ENCODE peak calls at places on chromosomes 7 and 10, in six cellular contexts. H, E, Y, Z, G and B are unnamed samples.

GRCh38 chr10:29730461-29730860 is 95.7 kb upstream of the SVIL start:
- DNase-seq in Z (no peak), H (peak), E (no peak), Y (no peak), G (no peak), B (no peak)

GRCh38 chr10:34171957-34172527 is 643.1 kb downstream of the PARD3 start:
- DNase-seq in E (no peak), H (peak), Z (no peak), G (peak), Y (no peak), B (no peak)

GRCh38 chr7:94100723-94101345 is 96.7 kb upstream of the BET1 start:
- DNase-seq in Z (no peak), H (no peak), Y (no peak), E (no peak), G (no peak), B (no peak)

GRCh38 chr7:100614308-100614861 is 2.0 kb downstream of the MOSPD3 start:
- DNase-seq in Z (no peak), E (no peak), G (no peak), Y (no peak), H (peak), B (no peak)

GRCh38 chr7:125358551-125359167 is 429.0 kb upstream of the POT1 start:
- DNase-seq in Z (no peak), E (no peak), Y (no peak), H (peak), G (no peak), B (no peak)

GRCh38 chr10:74991435-74991834 is 120.0 kb upstream of the SAMD8 start:
- DNase-seq in G (peak), H (peak), Y (no peak), Z (peak), E (no peak), B (no peak)

GRCh38 chr10:33039167-33039566 is 81.1 kb upstream of the ITGB1 start:
- DNase-seq in G (no peak), Z (no peak), H (no peak), E (no peak), Y (no peak), B (no peak)

GRCh38 chr7:111190804-111191203 is 99.9 kb downstream of the LRRN3 start:
- DNase-seq in Y (no peak), Z (no peak), E (no peak), H (no peak), G (no peak), B (no peak)

GRCh38 chr7:143327903-143328302 is 12.0 kb downstream of the CLCN1 start:
- DNase-seq in Z (no peak), E (no peak), H (no peak), G (no peak), Y (no peak), B (no peak)

GRCh38 chr7:10973942-10974716 is 457 bp downstream of the PHF14 start:
- DNase-seq in G (peak), Z (peak), E (peak), H (peak), Y (peak), B (peak)

GRCh38 chr10:105068497-105068896 is 427.4 kb downstream of the SORCS3 start:
- DNase-seq in Y (no peak), Z (no peak), G (no peak), H (no peak), E (no peak), B (no peak)

GRCh38 chr10:87551324-87551723 is 46.6 kb downstream of the MINPP1 start:
- DNase-seq in H (no peak), E (no peak), Z (no peak), G (no peak), Y (no peak), B (no peak)

GRCh38 chr7:142357953-142358520 is 100.2 kb upstream of the PRSS58 start:
- DNase-seq in Z (peak), H (peak), G (peak), E (peak), Y (no peak), B (peak)

GRCh38 chr10:47326306-47326926 is 4.2 kb downstream of the GDF2 start:
- DNase-seq in G (no peak), E (no peak), H (no peak), Z (no peak), Y (no peak), B (no peak)

GRCh38 chr10:119786117-119786769 is 60.4 kb downstream of the INPP5F start:
- DNase-seq in E (peak), Z (peak), H (no peak), Y (no peak), G (peak), B (no peak)

GRCh38 chr7:1664711-1665591 is 5.1 kb upstream of the ELFN1 start:
- DNase-seq in Y (no peak), Z (peak), H (peak), E (peak), G (peak), B (peak)

GRCh38 chr10:11018426-11018818 is 750 bp downstream of the CELF2 start:
- DNase-seq in Y (no peak), Z (no peak), G (no peak), E (no peak), H (no peak), B (no peak)

GRCh38 chr10:115861864-115862263 is 411.1 kb downstream of the GFRA1 start:
- DNase-seq in H (peak), G (peak), Y (no peak), Z (no peak), E (no peak), B (no peak)

GRCh38 chr7:30251708-30252329 is 32.6 kb upstream of the ZNRF2 start:
- DNase-seq in Y (no peak), Z (no peak), G (no peak), E (no peak), H (no peak), B (no peak)

GRCh38 chr7:98282727-98283126 is 1.2 kb downstream of the BRI3 start:
- DNase-seq in G (no peak), H (no peak), Y (no peak), E (no peak), Z (no peak), B (peak)

GRCh38 chr7:44977956-44978355 is 859 bp downstream of the MYO1G start:
- DNase-seq in Z (no peak), Y (no peak), H (no peak), G (no peak), E (no peak), B (no peak)

GRCh38 chr10:79007843-79008319 is 60.9 kb upstream of the ZMIZ1 start:
- DNase-seq in Y (no peak), E (no peak), Z (no peak), H (peak), G (no peak), B (peak)

GRCh38 chr7:106196460-106197021 is 84.4 kb upstream of the SYPL1 start:
- DNase-seq in Z (peak), G (no peak), Y (no peak), H (peak), E (no peak), B (no peak)

GRCh38 chr10:19728376-19728775 is 87.9 kb upstream of the PLXDC2 start:
- DNase-seq in H (no peak), E (no peak), Z (no peak), G (no peak), Y (no peak), B (no peak)

GRCh38 chr10:103842605-103843004 is 12.8 kb downstream of the SH3PXD2A start:
- DNase-seq in Z (no peak), G (no peak), E (no peak), H (no peak), Y (no peak), B (no peak)

GRCh38 chr10:5423774-5424173 is 11.4 kb downstream of the NET1 start:
- DNase-seq in G (no peak), E (no peak), Z (no peak), H (no peak), Y (no peak), B (no peak)

GRCh38 chr7:56483861-56484550 is 367.8 kb upstream of the NUPR2 start:
- DNase-seq in Y (no peak), E (no peak), G (no peak), H (no peak), Z (no peak), B (no peak)